ENCODE peak calls at places on chromosomes 3 and 15, in ten cellular contexts. P is IMR-90, O is HCT116, Z is HFFc6, Q is G401, C is GM06990, J is germinal center, B is mesenteric fat pad, U is brain microvascular endothelial cell, M is breast epithelium. L is an unnamed sample.

GRCh38 chr15:80523746-80524145 is 119.6 kb downstream of the ARNT2 start:
- DNase-seq in P (peak; percentile 18), O (no peak), Z (no peak), Q (no peak), C (no peak), J (no peak), B (no peak), U (peak; percentile 27), M (no peak), L (no peak)

GRCh38 chr3:57082481-57082880 is 22.0 kb downstream of the SPATA12 start:
- DNase-seq in P (no peak), O (no peak), Z (no peak), Q (no peak), C (no peak), J (no peak), B (no peak), U (no peak), M (no peak), L (no peak)

GRCh38 chr3:58755153-58755552 is 88.6 kb upstream of the FAM3D start:
- DNase-seq in P (no peak), O (no peak), Z (no peak), Q (no peak), C (no peak), J (no peak), B (no peak), U (no peak), M (no peak), L (no peak)

GRCh38 chr3:149969110-149969944 is 1.4 kb downstream of the PFN2 start:
- DNase-seq in P (peak; percentile 87), O (peak; percentile 57), Z (peak; percentile 72), Q (peak; percentile 76), C (no peak), J (no peak), B (no peak), U (peak; percentile 77), M (peak; percentile 27), L (no peak)

GRCh38 chr3:171797265-171797679 is 13.0 kb downstream of the PLD1 start:
- DNase-seq in P (no peak), O (no peak), Z (no peak), Q (no peak), C (no peak), J (no peak), B (no peak), U (no peak), M (no peak), L (no peak)

GRCh38 chr3:150528359-150528797 is 17.9 kb downstream of the SERP1 start:
- DNase-seq in P (peak; percentile 52), O (no peak), Z (peak; percentile 16), Q (no peak), C (no peak), J (peak; percentile 15), B (no peak), U (no peak), M (no peak), L (no peak)

GRCh38 chr15:61621865-61622264 is 392.8 kb upstream of the RORA start:
- DNase-seq in P (no peak), O (no peak), Z (no peak), Q (no peak), C (no peak), J (no peak), B (no peak), U (no peak), M (no peak), L (no peak)

GRCh38 chr15:91320106-91320505 is 220.0 kb downstream of the SV2B start:
- DNase-seq in P (no peak), O (no peak), Z (no peak), Q (no peak), C (no peak), J (no peak), B (no peak), U (no peak), M (no peak), L (no peak)

GRCh38 chr3:194984624-194985023 is 286.3 kb downstream of the XXYLT1 start:
- DNase-seq in P (no peak), O (no peak), Z (no peak), Q (no peak), C (no peak), J (no peak), B (no peak), U (no peak), M (peak; percentile 17), L (no peak)

GRCh38 chr3:67637255-67637900 is 17.0 kb downstream of the SUCLG2 start:
- DNase-seq in P (no peak), O (no peak), Z (no peak), Q (no peak), C (no peak), J (no peak), B (no peak), U (no peak), M (no peak), L (no peak)

GRCh38 chr3:17585561-17586325 is 156.7 kb downstream of the TBC1D5 start:
- DNase-seq in P (peak; percentile 7), O (no peak), Z (no peak), Q (no peak), C (no peak), J (no peak), B (no peak), U (no peak), M (no peak), L (no peak)

GRCh38 chr3:197539651-197540051 is 16.1 kb downstream of the BDH1 start:
- DNase-seq in P (no peak), O (peak; percentile 63), Z (no peak), Q (no peak), C (no peak), J (no peak), B (no peak), U (no peak), M (peak; percentile 62), L (peak; percentile 61)

GRCh38 chr3:58434990-58435389 is 1.4 kb upstream of the PDHB start:
- DNase-seq in P (peak; percentile 73), O (no peak), Z (peak; percentile 67), Q (peak; percentile 51), C (no peak), J (no peak), B (no peak), U (peak; percentile 32), M (no peak), L (no peak)

GRCh38 chr3:98563661-98564281 is 29.6 kb downstream of the CPOX start:
- DNase-seq in P (peak; percentile 61), O (no peak), Z (peak; percentile 68), Q (no peak), C (peak; percentile 78), J (no peak), B (no peak), U (no peak), M (no peak), L (no peak)

GRCh38 chr3:112984485-112984884 is 6.3 kb upstream of the GTPBP8 start:
- DNase-seq in P (peak; percentile 12), O (no peak), Z (no peak), Q (no peak), C (no peak), J (no peak), B (no peak), U (no peak), M (no peak), L (no peak)

GRCh38 chr3:100766069-100766468 is 56.8 kb downstream of the TFG start:
- DNase-seq in P (no peak), O (no peak), Z (no peak), Q (no peak), C (no peak), J (no peak), B (no peak), U (no peak), M (no peak), L (no peak)

GRCh38 chr15:93428807-93429351 is 339.9 kb upstream of the RGMA start:
- DNase-seq in P (no peak), O (no peak), Z (no peak), Q (no peak), C (no peak), J (no peak), B (no peak), U (no peak), M (no peak), L (no peak)

GRCh38 chr3:52848617-52849016 is 13.8 kb upstream of the MUSTN1 start:
- DNase-seq in P (peak; percentile 91), O (no peak), Z (peak; percentile 62), Q (no peak), C (no peak), J (no peak), B (no peak), U (peak; percentile 73), M (no peak), L (peak; percentile 48)

GRCh38 chr15:52124270-52124878 is 11.8 kb upstream of the BCL2L10 start:
- DNase-seq in P (peak; percentile 76), O (no peak), Z (peak; percentile 48), Q (no peak), C (no peak), J (no peak), B (no peak), U (peak; percentile 55), M (no peak), L (no peak)

GRCh38 chr3:48240000-48240710 is 749 bp upstream of the ZNF589 start:
- DNase-seq in P (no peak), O (no peak), Z (no peak), Q (no peak), C (no peak), J (no peak), B (no peak), U (no peak), M (no peak), L (peak; percentile 49)

GRCh38 chr15:42155546-42156265 is 730 bp downstream of the PLA2G4F start:
- DNase-seq in P (no peak), O (no peak), Z (no peak), Q (no peak), C (no peak), J (no peak), B (peak; percentile 86), U (no peak), M (no peak), L (peak; percentile 66)

GRCh38 chr15:73394782-73395181 is 26.0 kb upstream of the HCN4 start:
- DNase-seq in P (no peak), O (no peak), Z (no peak), Q (peak; percentile 87), C (no peak), J (no peak), B (peak; percentile 73), U (no peak), M (no peak), L (no peak)

GRCh38 chr3:182795383-182795782 is 2.1 kb downstream of the ATP11B start:
- DNase-seq in P (no peak), O (no peak), Z (peak; percentile 7), Q (no peak), C (peak; percentile 41), J (no peak), B (no peak), U (no peak), M (no peak), L (no peak)

GRCh38 chr15:70351941-70352774 is 254.4 kb upstream of the TLE3 start:
- DNase-seq in P (no peak), O (no peak), Z (no peak), Q (no peak), C (no peak), J (no peak), B (peak; percentile 39), U (no peak), M (no peak), L (peak; percentile 40)

GRCh38 chr15:86863226-86863915 is 783.7 kb downstream of the AGBL1 start:
- DNase-seq in P (no peak), O (no peak), Z (no peak), Q (no peak), C (no peak), J (no peak), B (no peak), U (peak; percentile 97), M (no peak), L (no peak)

GRCh38 chr15:90560229-90560771 is 30.6 kb downstream of the CRTC3 start:
- DNase-seq in P (peak; percentile 96), O (no peak), Z (peak; percentile 95), Q (no peak), C (no peak), J (no peak), B (no peak), U (peak; percentile 89), M (peak; percentile 51), L (peak; percentile 76)

GRCh38 chr3:124587053-124587408 is 143.2 kb upstream of the UMPS start:
- DNase-seq in P (no peak), O (no peak), Z (no peak), Q (no peak), C (no peak), J (no peak), B (no peak), U (peak; percentile 57), M (no peak), L (no peak)

GRCh38 chr3:5010706-5011554 is 31.7 kb downstream of the BHLHE40 start:
- DNase-seq in P (peak; percentile 39), O (no peak), Z (no peak), Q (no peak), C (no peak), J (no peak), B (no peak), U (no peak), M (no peak), L (no peak)

L was measured in suprapubic skin.